ENCODE peak calls at places on chromosomes 12 and 14, in five cellular contexts. One of them, this sample, is unnamed.

GRCh38 chr12:132414634-132415340 is 75.2 kb upstream of the FBRSL1 start:
- DNase-seq in ovary: peak
- DNase-seq in transverse colon: peak
- DNase-seq in aorta: peak
- DNase-seq in CD8-positive, alpha-beta memory T cell: peak
- DNase-seq in this sample: peak

GRCh38 chr14:96390965-96391292 is 999 bp upstream of the AK7 start:
- DNase-seq in ovary: no peak
- DNase-seq in transverse colon: no peak
- DNase-seq in aorta: no peak
- DNase-seq in CD8-positive, alpha-beta memory T cell: no peak
- DNase-seq in this sample: no peak

GRCh38 chr14:88590173-88590572 is 27.3 kb downstream of the ZC3H14 start:
- DNase-seq in ovary: no peak
- DNase-seq in transverse colon: no peak
- DNase-seq in aorta: no peak
- DNase-seq in CD8-positive, alpha-beta memory T cell: no peak
- DNase-seq in this sample: no peak

GRCh38 chr14:43168374-43168925 is 1338.6 kb downstream of the FSCB start:
- DNase-seq in ovary: no peak
- DNase-seq in transverse colon: peak
- DNase-seq in aorta: no peak
- DNase-seq in CD8-positive, alpha-beta memory T cell: no peak
- DNase-seq in this sample: no peak

GRCh38 chr14:85532981-85533820 is 3.3 kb downstream of the FLRT2 start:
- DNase-seq in ovary: peak
- DNase-seq in transverse colon: no peak
- DNase-seq in aorta: peak
- DNase-seq in CD8-positive, alpha-beta memory T cell: no peak
- DNase-seq in this sample: peak

GRCh38 chr12:65500121-65500846 is 221.8 kb downstream of the MSRB3 start:
- DNase-seq in ovary: no peak
- DNase-seq in transverse colon: no peak
- DNase-seq in aorta: no peak
- DNase-seq in CD8-positive, alpha-beta memory T cell: no peak
- DNase-seq in this sample: no peak

GRCh38 chr12:68587448-68587873 is 23.2 kb upstream of the RAP1B start:
- DNase-seq in ovary: no peak
- DNase-seq in transverse colon: no peak
- DNase-seq in aorta: no peak
- DNase-seq in CD8-positive, alpha-beta memory T cell: peak
- DNase-seq in this sample: no peak

GRCh38 chr12:49323524-49324097 is 556 bp downstream of the TROAP start:
- DNase-seq in ovary: no peak
- DNase-seq in transverse colon: no peak
- DNase-seq in aorta: no peak
- DNase-seq in CD8-positive, alpha-beta memory T cell: no peak
- DNase-seq in this sample: no peak

GRCh38 chr14:48703728-48704467 is 882.3 kb downstream of the RPS29 start:
- DNase-seq in ovary: no peak
- DNase-seq in transverse colon: no peak
- DNase-seq in aorta: no peak
- DNase-seq in CD8-positive, alpha-beta memory T cell: no peak
- DNase-seq in this sample: no peak

GRCh38 chr12:108332791-108333382 is 6.2 kb downstream of the CMKLR1 start:
- DNase-seq in ovary: no peak
- DNase-seq in transverse colon: peak
- DNase-seq in aorta: peak
- DNase-seq in CD8-positive, alpha-beta memory T cell: no peak
- DNase-seq in this sample: no peak

GRCh38 chr12:12081836-12082497 is 11.2 kb downstream of the BCL2L14 start:
- DNase-seq in ovary: no peak
- DNase-seq in transverse colon: peak
- DNase-seq in aorta: no peak
- DNase-seq in CD8-positive, alpha-beta memory T cell: no peak
- DNase-seq in this sample: no peak

GRCh38 chr12:73659802-73660201 is 877.8 kb upstream of the ATXN7L3B start:
- DNase-seq in ovary: no peak
- DNase-seq in transverse colon: no peak
- DNase-seq in aorta: no peak
- DNase-seq in CD8-positive, alpha-beta memory T cell: no peak
- DNase-seq in this sample: no peak

GRCh38 chr14:96164861-96165490 is 39.7 kb upstream of the BDKRB2 start:
- DNase-seq in ovary: no peak
- DNase-seq in transverse colon: no peak
- DNase-seq in aorta: no peak
- DNase-seq in CD8-positive, alpha-beta memory T cell: no peak
- DNase-seq in this sample: no peak

GRCh38 chr14:100592972-100593371 is 5.8 kb upstream of the BEGAIN start:
- DNase-seq in ovary: no peak
- DNase-seq in transverse colon: no peak
- DNase-seq in aorta: peak
- DNase-seq in CD8-positive, alpha-beta memory T cell: no peak
- DNase-seq in this sample: no peak

GRCh38 chr12:32885831-32886230 is 10.7 kb downstream of the PKP2 start:
- DNase-seq in ovary: no peak
- DNase-seq in transverse colon: no peak
- DNase-seq in aorta: no peak
- DNase-seq in CD8-positive, alpha-beta memory T cell: no peak
- DNase-seq in this sample: no peak

GRCh38 chr14:100078997-100079561 is 13.9 kb downstream of the EVL start:
- DNase-seq in ovary: no peak
- DNase-seq in transverse colon: peak
- DNase-seq in aorta: no peak
- DNase-seq in CD8-positive, alpha-beta memory T cell: peak
- DNase-seq in this sample: no peak

GRCh38 chr12:124481257-124481750 is 86.1 kb downstream of the NCOR2 start:
- DNase-seq in ovary: no peak
- DNase-seq in transverse colon: no peak
- DNase-seq in aorta: no peak
- DNase-seq in CD8-positive, alpha-beta memory T cell: no peak
- DNase-seq in this sample: no peak

GRCh38 chr12:116370004-116370404 is 92.5 kb upstream of the MED13L start:
- DNase-seq in ovary: no peak
- DNase-seq in transverse colon: no peak
- DNase-seq in aorta: no peak
- DNase-seq in CD8-positive, alpha-beta memory T cell: no peak
- DNase-seq in this sample: no peak

GRCh38 chr12:112979281-112979680 is 962 bp downstream of the OAS2 start:
- DNase-seq in ovary: no peak
- DNase-seq in transverse colon: peak
- DNase-seq in aorta: peak
- DNase-seq in CD8-positive, alpha-beta memory T cell: no peak
- DNase-seq in this sample: no peak

GRCh38 chr12:106871477-106871876 is 84.2 kb upstream of the TMEM263 start:
- DNase-seq in ovary: no peak
- DNase-seq in transverse colon: no peak
- DNase-seq in aorta: no peak
- DNase-seq in CD8-positive, alpha-beta memory T cell: no peak
- DNase-seq in this sample: no peak

GRCh38 chr12:26633591-26634210 is 199.3 kb downstream of the ITPR2 start:
- DNase-seq in ovary: no peak
- DNase-seq in transverse colon: no peak
- DNase-seq in aorta: no peak
- DNase-seq in CD8-positive, alpha-beta memory T cell: no peak
- DNase-seq in this sample: no peak

GRCh38 chr12:55728185-55728931 is 451 bp downstream of the CD63 start:
- DNase-seq in ovary: peak
- DNase-seq in transverse colon: peak
- DNase-seq in aorta: peak
- DNase-seq in CD8-positive, alpha-beta memory T cell: no peak
- DNase-seq in this sample: peak

GRCh38 chr14:61535032-61535431 is 160.3 kb upstream of the HIF1A start:
- DNase-seq in ovary: no peak
- DNase-seq in transverse colon: no peak
- DNase-seq in aorta: no peak
- DNase-seq in CD8-positive, alpha-beta memory T cell: no peak
- DNase-seq in this sample: no peak

GRCh38 chr14:106850913-106851825 is 1324.8 kb downstream of the TMEM121 start:
- DNase-seq in ovary: no peak
- DNase-seq in transverse colon: peak
- DNase-seq in aorta: no peak
- DNase-seq in CD8-positive, alpha-beta memory T cell: no peak
- DNase-seq in this sample: no peak

DNA sequence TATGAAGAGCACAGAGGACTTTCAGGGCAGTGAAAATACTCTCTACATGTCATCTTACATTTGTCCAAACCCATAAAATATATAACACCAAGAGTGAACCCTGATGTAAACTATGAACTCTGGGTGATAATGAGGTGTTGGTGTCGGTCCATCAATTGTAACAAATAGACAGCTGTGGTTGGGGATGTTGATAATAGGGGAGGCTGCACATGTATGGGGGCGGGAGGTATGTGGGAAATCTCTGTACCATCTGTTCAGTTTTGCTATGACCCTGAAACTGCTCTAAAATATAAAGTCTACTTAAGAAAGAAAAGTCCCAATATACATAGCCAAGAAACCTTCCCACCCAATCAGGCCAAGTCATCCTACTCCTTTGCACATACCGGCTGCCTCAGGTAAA is 88.5 kb downstream of the GPR135 start:
- DNase-seq in ovary: no peak
- DNase-seq in transverse colon: no peak
- DNase-seq in aorta: no peak
- DNase-seq in CD8-positive, alpha-beta memory T cell: no peak
- DNase-seq in this sample: no peak
- H3K27ac ChIP-seq in ovary: no peak
- H3K27ac ChIP-seq in transverse colon: peak
- H3K27ac ChIP-seq in aorta: no peak
- H3K27ac ChIP-seq in CD8-positive, alpha-beta memory T cell: no peak
- H3K27ac ChIP-seq in this sample: no peak

GRCh38 chr14:22502551-22502950 is 86.5 kb downstream of the DAD1 start:
- DNase-seq in ovary: no peak
- DNase-seq in transverse colon: no peak
- DNase-seq in aorta: no peak
- DNase-seq in CD8-positive, alpha-beta memory T cell: no peak
- DNase-seq in this sample: no peak
- H3K27ac ChIP-seq in ovary: no peak
- H3K27ac ChIP-seq in transverse colon: peak
- H3K27ac ChIP-seq in aorta: no peak
- H3K27ac ChIP-seq in CD8-positive, alpha-beta memory T cell: peak
- H3K27ac ChIP-seq in this sample: no peak

GRCh38 chr14:92651106-92651792 is 97.2 kb downstream of the LGMN start:
- DNase-seq in ovary: no peak
- DNase-seq in transverse colon: peak
- DNase-seq in aorta: peak
- DNase-seq in CD8-positive, alpha-beta memory T cell: peak
- DNase-seq in this sample: peak
- H3K27ac ChIP-seq in ovary: no peak
- H3K27ac ChIP-seq in transverse colon: peak
- H3K27ac ChIP-seq in aorta: peak
- H3K27ac ChIP-seq in CD8-positive, alpha-beta memory T cell: peak
- H3K27ac ChIP-seq in this sample: no peak

DNA sequence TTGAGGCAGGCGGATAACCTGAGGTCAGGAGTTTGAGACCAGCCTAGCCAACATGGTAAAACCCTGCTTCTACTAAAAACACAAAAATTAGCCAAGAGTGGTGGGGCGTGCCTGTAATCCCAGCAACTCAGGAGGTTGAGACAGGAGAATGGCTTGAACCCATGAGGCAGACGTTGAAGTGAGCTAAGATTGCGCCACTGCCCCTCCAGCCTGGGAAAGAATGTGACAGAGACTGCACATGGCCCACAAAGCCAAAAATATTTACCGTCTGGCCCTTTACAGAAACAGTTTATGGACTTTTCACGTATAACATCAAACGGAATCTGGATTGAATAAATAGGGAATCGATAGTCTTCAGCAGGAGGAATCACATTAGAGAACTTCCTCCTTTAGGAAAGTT is 3.5 kb downstream of the RSRC2 start:
- DNase-seq in ovary: no peak
- DNase-seq in transverse colon: no peak
- DNase-seq in aorta: no peak
- DNase-seq in CD8-positive, alpha-beta memory T cell: no peak
- DNase-seq in this sample: no peak
- H3K27ac ChIP-seq in ovary: no peak
- H3K27ac ChIP-seq in transverse colon: peak
- H3K27ac ChIP-seq in aorta: no peak
- H3K27ac ChIP-seq in CD8-positive, alpha-beta memory T cell: no peak
- H3K27ac ChIP-seq in this sample: no peak

GRCh38 chr14:50311337-50311973 is 574 bp downstream of the L2HGDH start:
- DNase-seq in ovary: no peak
- DNase-seq in transverse colon: no peak
- DNase-seq in aorta: no peak
- DNase-seq in CD8-positive, alpha-beta memory T cell: no peak
- DNase-seq in this sample: no peak
- H3K27ac ChIP-seq in ovary: peak
- H3K27ac ChIP-seq in transverse colon: peak
- H3K27ac ChIP-seq in aorta: peak
- H3K27ac ChIP-seq in CD8-positive, alpha-beta memory T cell: peak
- H3K27ac ChIP-seq in this sample: peak